ENCODE peak calls at places on chromosomes 16 and 17, in seven cellular contexts. M, J, N, R, I, C and S are unnamed samples. For H3K27me3, the result is how much of the 10 kb centered on the place peaks cover.

GRCh38 chr16:68993421-68993820 is 112.0 kb upstream of the HAS3 start:
- DNase-seq in C (no peak), M (no peak), J (no peak), R (no peak), I (no peak), N (no peak), S (no peak)

GRCh38 chr17:73357318-73357717 is 45.5 kb upstream of the CDC42EP4 start:
- DNase-seq in N (no peak), J (no peak), R (no peak), C (no peak), M (no peak), I (no peak), S (no peak)

GRCh38 chr16:14181371-14182050 is 110.4 kb downstream of the MRTFB start:
- DNase-seq in N (peak), J (no peak), I (no peak), M (peak), R (no peak), C (no peak), S (no peak)

GRCh38 chr16:15829460-15829859 is 27.4 kb downstream of the MYH11 start:
- DNase-seq in N (no peak), M (no peak), J (peak), R (no peak), I (peak), C (peak), S (no peak)

GRCh38 chr17:73189417-73190099 is 3.3 kb upstream of the COG1 start:
- DNase-seq in R (no peak), N (peak), I (peak), C (no peak), J (no peak), M (no peak), S (no peak)

GRCh38 chr17:35744830-35745229 is 8.2 kb downstream of the GAS2L2 start:
- DNase-seq in C (no peak), I (no peak), N (no peak), R (no peak), J (no peak), M (no peak), S (no peak)

GRCh38 chr17:58176200-58176599 is 9.4 kb downstream of the OR4D2 start:
- DNase-seq in I (peak), R (no peak), J (no peak), N (peak), C (no peak), M (no peak), S (no peak)

GRCh38 chr17:79670537-79671386 is 59.9 kb upstream of the RBFOX3 start:
- DNase-seq in C (no peak), R (no peak), N (no peak), J (no peak), I (no peak), M (no peak), S (no peak)

GRCh38 chr17:61784510-61784909 is 78.8 kb downstream of the BRIP1 start:
- DNase-seq in C (no peak), J (no peak), R (no peak), N (no peak), I (no peak), M (no peak), S (no peak)

GRCh38 chr17:72609501-72609900 is 483.0 kb downstream of the SLC39A11 start:
- DNase-seq in I (no peak), J (no peak), M (no peak), R (no peak), C (no peak), N (peak), S (no peak)

GRCh38 chr17:30074726-30075125 is 41.9 kb upstream of the NSRP1 start:
- DNase-seq in M (no peak), N (no peak), I (no peak), R (no peak), J (no peak), C (no peak), S (no peak)

GRCh38 chr16:66520406-66521194 is 29.3 kb downstream of the TK2 start:
- DNase-seq in M (no peak), I (no peak), N (no peak), J (peak), C (no peak), R (no peak), S (no peak)

GRCh38 chr16:56864910-56865309 is at the start of gene SLC12A3:
- DNase-seq in J (no peak), I (no peak), M (no peak), R (no peak), N (no peak), C (no peak), S (no peak)

GRCh38 chr16:56847173-56847948 is 17.6 kb upstream of the SLC12A3 start:
- DNase-seq in I (no peak), N (no peak), M (no peak), R (no peak), C (no peak), J (no peak), S (no peak)

GRCh38 chr17:72528683-72529082 is 407.9 kb downstream of the SOX9 start:
- DNase-seq in J (no peak), N (no peak), C (no peak), I (no peak), R (no peak), M (no peak), S (no peak)

GRCh38 chr16:3020247-3020603 is at the start of gene TNFRSF12A:
- DNase-seq in M (no peak), J (peak), C (peak), I (peak), R (peak), N (peak), S (peak)

GRCh38 chr17:83171661-83172060 is 92.3 kb downstream of the METRNL start:
- DNase-seq in C (no peak), I (no peak), J (no peak), M (no peak), N (no peak), R (no peak), S (no peak)

GRCh38 chr17:19705771-19706770 is 10.3 kb downstream of the SLC47A2 start:
- DNase-seq in M (no peak), J (no peak), I (no peak), C (no peak), R (no peak), N (no peak), S (no peak)

GRCh38 chr16:52114414-52114813 is 432.5 kb downstream of the TOX3 start:
- DNase-seq in N (no peak), I (no peak), C (no peak), M (no peak), J (no peak), R (no peak), S (no peak)

GRCh38 chr17:12637015-12637414 is 28.7 kb upstream of the MYOCD start:
- DNase-seq in N (peak), J (no peak), I (peak), M (peak), R (no peak), C (no peak), S (no peak)

GRCh38 chr16:88962478-88963152 is 14.4 kb downstream of the CBFA2T3 start:
- DNase-seq in J (peak), R (no peak), N (no peak), C (peak), M (no peak), I (no peak), S (no peak)

GRCh38 chr17:17346428-17347233 is 43.5 kb downstream of the NT5M start:
- DNase-seq in M (no peak), I (no peak), R (no peak), J (no peak), N (no peak), C (no peak), S (no peak)

GRCh38 chr17:55990332-55991006 is 162.8 kb upstream of the ANKFN1 start:
- DNase-seq in R (no peak), J (no peak), C (no peak), M (no peak), I (peak), N (no peak), S (no peak)

GRCh38 chr17:28385037-28385797 is 13.7 kb downstream of the SARM1 start:
- DNase-seq in N (peak), J (peak), M (no peak), I (no peak), R (no peak), C (no peak), S (no peak)

GRCh38 chr17:28380572-28380907 is 9.0 kb downstream of the SARM1 start:
- DNase-seq in R (no peak), N (no peak), C (no peak), M (no peak), I (no peak), J (no peak), S (no peak)

GRCh38 chr17:28384281-28385036 is 13.0 kb downstream of the SARM1 start:
- DNase-seq in J (peak), C (no peak), N (peak), M (no peak), I (peak), R (peak), S (peak)

GRCh38 chr17:28379814-28380571 is 8.5 kb downstream of the SARM1 start:
- DNase-seq in R (no peak), C (no peak), J (no peak), M (peak), N (peak), I (no peak), S (no peak)

DNA sequence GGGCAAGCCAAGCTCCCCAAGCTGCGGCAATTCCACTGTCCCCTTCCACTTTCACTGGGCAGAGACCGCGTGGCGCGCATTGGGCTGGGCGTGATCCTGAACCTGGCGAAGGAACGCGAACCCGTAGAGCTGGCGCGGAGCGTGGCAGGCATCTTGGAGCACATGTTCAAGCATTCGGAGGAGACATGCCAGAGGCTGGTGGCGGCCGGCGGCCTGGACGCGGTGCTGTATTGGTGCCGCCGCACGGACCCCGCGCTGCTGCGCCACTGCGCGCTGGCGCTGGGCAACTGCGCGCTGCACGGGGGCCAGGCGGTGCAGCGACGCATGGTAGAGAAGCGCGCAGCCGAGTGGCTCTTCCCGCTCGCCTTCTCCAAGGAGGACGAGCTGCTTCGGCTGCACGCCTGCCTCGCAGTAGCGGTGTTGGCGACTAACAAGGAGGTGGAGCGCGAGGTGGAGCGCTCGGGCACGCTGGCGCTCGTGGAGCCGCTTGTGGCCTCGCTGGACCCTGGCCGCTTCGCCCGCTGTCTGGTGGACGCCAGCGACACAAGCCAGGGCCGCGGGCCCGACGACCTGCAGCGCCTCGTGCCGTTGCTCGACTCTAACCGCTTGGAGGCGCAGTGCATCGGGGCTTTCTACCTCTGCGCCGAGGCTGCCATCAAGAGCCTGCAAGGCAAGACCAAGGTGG is 9.8 kb downstream of the SARM1 start:
- DNase-seq in I (peak), J (peak), R (no peak), N (no peak), M (no peak), C (no peak), S (no peak)
- H3K27me3 ChIP-seq in I (half or more), J (under half), R (under half), N (under half), M (under half), C (under half), S (under half)

GRCh38 chr17:48621410-48622387 is 4.5 kb downstream of the HOXB9 start:
- DNase-seq in J (no peak), M (no peak), N (no peak), C (no peak), I (no peak), R (no peak), S (no peak)
- H3K27me3 ChIP-seq in J (half or more), M (half or more), N (under half), C (under half), I (half or more), R (half or more), S (half or more)

DNA sequence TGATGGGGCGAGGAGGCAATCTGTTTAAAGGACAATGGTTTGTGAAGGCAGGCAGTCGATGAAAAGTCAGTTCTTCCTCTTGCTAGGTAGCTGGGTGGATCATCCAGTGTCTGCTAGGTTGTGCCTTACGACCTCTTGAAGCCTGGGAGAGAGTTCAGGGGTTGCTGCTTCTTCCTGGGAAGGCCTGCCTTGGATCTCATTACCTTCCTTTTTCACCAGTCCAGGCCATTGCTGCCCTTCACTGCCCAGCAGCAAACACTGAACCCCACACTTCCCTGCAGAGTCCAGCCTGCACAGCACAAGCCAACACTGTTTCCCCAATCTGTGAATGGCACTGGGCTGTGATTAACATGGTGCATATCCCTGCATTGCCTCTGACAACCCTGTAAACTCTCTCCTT is 24.7 kb downstream of the HS3ST2 start:
- DNase-seq in C (no peak), M (no peak), J (no peak), N (no peak), I (no peak), R (no peak), S (no peak)
- H3K27me3 ChIP-seq in C (under half), M (under half), J (under half), N (half or more), I (under half), R (under half), S (under half)

DNA sequence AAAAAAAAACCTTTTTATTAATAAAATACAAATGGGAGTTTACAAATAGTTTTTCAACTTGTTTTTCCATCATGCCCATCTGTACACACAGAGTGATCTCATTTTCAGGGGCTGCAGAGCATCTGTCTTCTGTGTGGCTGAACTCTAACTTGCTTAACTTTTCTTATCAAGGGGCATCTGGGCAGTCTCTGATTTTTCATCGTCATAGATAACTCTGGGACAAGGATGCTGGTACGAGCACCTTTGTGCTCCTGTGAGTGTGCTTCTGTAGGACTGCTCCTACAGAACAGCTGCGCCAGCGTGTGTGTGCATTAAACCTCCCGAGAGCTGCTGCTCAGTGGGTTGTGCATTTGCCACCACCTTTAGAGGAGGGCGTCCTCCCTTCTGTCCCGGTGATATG is 34.6 kb upstream of the TAC4 start:
- DNase-seq in I (no peak), C (no peak), J (no peak), N (no peak), M (no peak), R (no peak), S (no peak)
- H3K27me3 ChIP-seq in I (under half), C (under half), J (half or more), N (under half), M (under half), R (under half), S (under half)

DNA sequence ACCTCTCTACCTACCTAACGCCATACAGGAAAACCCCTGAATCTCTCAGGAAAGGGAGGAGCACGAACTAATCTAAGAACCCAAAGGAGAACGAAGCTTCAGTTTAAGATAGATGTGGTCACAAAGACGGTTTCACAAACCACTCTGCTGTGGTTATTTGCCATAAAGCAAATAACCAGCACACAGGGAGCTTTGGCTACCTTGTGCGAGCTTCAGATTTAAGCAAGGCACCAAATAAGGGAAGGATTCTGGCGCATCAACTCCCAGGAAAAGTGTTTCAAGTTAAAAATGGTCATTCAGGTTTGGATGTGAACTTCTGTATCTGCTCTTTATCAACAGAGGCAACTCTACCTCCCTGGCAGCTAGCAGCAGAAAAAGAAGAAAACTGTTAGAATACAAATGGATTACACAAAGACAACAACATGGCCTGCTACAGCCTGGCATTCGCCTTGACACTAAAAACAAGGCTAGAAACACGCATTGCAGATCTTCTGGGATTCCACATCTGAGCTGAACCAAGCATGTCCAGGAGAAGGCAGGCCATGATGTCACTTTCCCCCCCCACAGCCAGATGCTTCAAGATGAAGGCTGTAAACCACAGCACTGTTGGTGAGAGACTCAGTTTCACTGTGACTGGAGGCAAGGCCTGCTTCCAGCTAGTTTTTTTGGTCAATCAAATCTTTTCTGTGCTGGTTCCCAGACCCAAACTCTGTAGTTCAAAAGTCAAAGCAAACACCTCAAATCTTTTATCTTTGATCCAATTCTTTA is 43.6 kb downstream of the SMG6 start:
- DNase-seq in J (no peak), R (peak), M (no peak), N (no peak), I (no peak), C (no peak), S (peak)
- H3K27me3 ChIP-seq in J (under half), R (under half), M (under half), N (under half), I (under half), C (under half), S (under half)